ENCODE peak calls at places on chromosomes 2 and 18, in six cellular contexts. U is tibial nerve, W is WTC11, D is cardiac fibroblast, O is tibial artery, Y is AG04449. B is an unnamed sample.

GRCh38 chr2:230660294-230661060 is 52.2 kb upstream of the CAB39 start:
- DNase-seq in D (no peak), Y (no peak), U (peak), O (peak), W (no peak), B (no peak)

GRCh38 chr2:118169359-118170005 is 81.2 kb downstream of the INSIG2 start:
- DNase-seq in Y (no peak), W (no peak), D (no peak), U (no peak), O (no peak), B (no peak)

GRCh38 chr2:140639628-140640027 is 1491.2 kb downstream of the LRP1B start:
- DNase-seq in D (no peak), O (no peak), U (no peak), W (no peak), Y (no peak), B (no peak)

GRCh38 chr18:72672364-72673151 is 128.4 kb upstream of the CBLN2 start:
- DNase-seq in W (no peak), U (no peak), Y (no peak), D (peak), O (no peak), B (no peak)

GRCh38 chr2:8840475-8841091 is 3.2 kb upstream of the KIDINS220 start:
- DNase-seq in U (no peak), O (no peak), W (no peak), Y (no peak), D (no peak), B (no peak)

GRCh38 chr2:99404039-99404799 is 67.0 kb downstream of the EIF5B start:
- DNase-seq in O (no peak), W (peak), Y (no peak), D (no peak), U (no peak), B (no peak)

GRCh38 chr18:57772387-57772799 is 30.7 kb downstream of the ATP8B1 start:
- DNase-seq in U (no peak), Y (no peak), O (no peak), D (no peak), W (no peak), B (no peak)

GRCh38 chr2:202671317-202672035 is 36.7 kb downstream of the FAM117B start:
- DNase-seq in D (no peak), U (no peak), O (no peak), W (no peak), Y (no peak), B (no peak)

GRCh38 chr2:160657206-160657605 is 163.6 kb upstream of the RBMS1 start:
- DNase-seq in U (no peak), D (peak), O (no peak), W (no peak), Y (no peak), B (no peak)

GRCh38 chr2:200305797-200306718 is at the start of gene SPATS2L:
- DNase-seq in W (peak), Y (no peak), D (peak), O (peak), U (peak), B (peak)
- TF ChIP-seq CTCF in W (no peak), Y (no peak), D (no peak), O (peak), U (no peak), B (no peak)

DNA sequence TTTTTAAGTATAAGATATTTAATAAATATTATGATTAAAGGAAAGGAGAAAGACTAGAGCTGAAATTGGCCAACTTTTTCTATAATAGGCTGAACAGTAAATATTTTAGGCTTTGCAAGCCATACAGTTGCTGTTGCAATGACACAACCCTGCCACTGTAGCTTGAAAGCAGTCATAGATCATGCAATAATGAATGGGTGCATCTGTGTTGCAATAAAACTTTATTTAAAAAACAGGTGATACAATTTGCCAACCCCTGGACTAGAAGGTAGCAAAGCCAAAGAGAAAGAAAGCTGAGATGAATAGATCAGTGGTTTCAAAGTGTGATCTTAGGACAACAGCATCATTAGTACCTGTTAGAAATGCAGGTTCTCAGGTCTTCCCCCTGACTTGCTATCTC is 219.1 kb downstream of the SETBP1 start:
- DNase-seq in O (no peak), D (no peak), U (no peak), Y (no peak), W (no peak), B (no peak)
- TF ChIP-seq CTCF in O (no peak), D (peak), U (no peak), Y (no peak), W (no peak), B (no peak)

GRCh38 chr2:72713857-72714256 is 112.0 kb downstream of the EXOC6B start:
- DNase-seq in D (no peak), O (no peak), U (no peak), W (no peak), Y (no peak), B (no peak)
- TF ChIP-seq CTCF in D (no peak), O (no peak), U (no peak), W (no peak), Y (no peak), B (no peak)

GRCh38 chr2:173829727-173830126 is 135.4 kb downstream of the SP3 start:
- DNase-seq in O (no peak), W (no peak), Y (no peak), D (no peak), U (no peak), B (no peak)

GRCh38 chr2:173828189-173829157 is 136.7 kb downstream of the SP3 start:
- DNase-seq in O (no peak), U (no peak), W (no peak), Y (no peak), D (peak), B (no peak)

GRCh38 chr2:173830169-173830568 is 135.0 kb downstream of the SP3 start:
- DNase-seq in U (peak), Y (no peak), W (no peak), D (peak), O (no peak), B (no peak)

GRCh38 chr2:173834124-173834523 is 131.0 kb downstream of the SP3 start:
- DNase-seq in W (no peak), O (no peak), D (no peak), Y (no peak), U (no peak), B (no peak)

DNA sequence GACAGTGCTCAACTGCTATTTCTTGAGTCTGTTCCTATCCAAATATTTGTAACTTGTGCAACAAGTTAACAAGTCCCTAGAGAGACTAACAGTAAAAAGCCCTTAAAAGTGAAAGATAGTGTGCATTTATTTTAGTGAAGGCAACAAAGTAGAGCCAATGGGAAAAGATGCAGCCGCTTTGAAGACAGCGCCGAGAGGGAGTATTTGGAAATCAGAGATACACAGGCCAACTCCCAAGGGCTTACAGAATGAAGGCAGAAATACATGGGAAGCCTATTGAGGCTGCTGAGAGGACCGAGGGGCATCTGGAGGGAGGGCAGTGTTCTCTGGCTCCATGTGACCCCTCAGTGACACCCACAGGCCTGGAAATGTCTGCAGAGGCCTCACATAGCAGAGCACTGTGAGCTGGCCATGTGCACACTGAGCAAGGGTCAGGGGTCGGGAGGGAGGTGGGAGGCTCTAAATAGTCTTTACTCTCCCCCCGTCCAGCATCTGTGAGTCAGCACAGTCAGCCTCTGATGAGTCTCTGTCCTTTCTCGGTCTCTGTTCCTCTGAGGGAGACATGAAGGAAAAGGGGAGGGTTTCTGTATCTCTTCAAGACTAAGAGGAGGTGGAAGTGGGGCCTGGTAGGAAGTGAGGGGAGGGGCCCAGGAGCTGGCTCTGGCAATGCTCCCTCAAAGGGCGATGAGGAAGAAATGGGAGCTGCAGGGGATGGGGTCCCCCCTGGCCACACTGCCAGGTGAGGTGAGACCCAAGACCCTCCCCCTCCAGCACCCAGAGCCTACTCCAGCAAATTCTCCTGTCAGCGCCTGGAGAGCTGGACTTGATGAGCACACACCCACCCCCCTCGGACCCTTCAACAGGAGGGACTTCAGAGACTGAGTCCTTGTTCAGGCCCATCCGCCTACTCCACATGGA is 133.6 kb downstream of the SP3 start:
- DNase-seq in O (peak), D (peak), W (no peak), U (peak), Y (peak), B (peak)
- TF ChIP-seq CTCF in O (no peak), D (no peak), W (no peak), U (no peak), Y (no peak), B (no peak)

GRCh38 chr18:77079088-77079487 is 53.5 kb downstream of the MBP start:
- DNase-seq in W (no peak), O (no peak), U (no peak), D (no peak), Y (no peak), B (no peak)
- TF ChIP-seq CTCF in W (no peak), O (no peak), U (no peak), D (no peak), Y (no peak), B (no peak)

DNA sequence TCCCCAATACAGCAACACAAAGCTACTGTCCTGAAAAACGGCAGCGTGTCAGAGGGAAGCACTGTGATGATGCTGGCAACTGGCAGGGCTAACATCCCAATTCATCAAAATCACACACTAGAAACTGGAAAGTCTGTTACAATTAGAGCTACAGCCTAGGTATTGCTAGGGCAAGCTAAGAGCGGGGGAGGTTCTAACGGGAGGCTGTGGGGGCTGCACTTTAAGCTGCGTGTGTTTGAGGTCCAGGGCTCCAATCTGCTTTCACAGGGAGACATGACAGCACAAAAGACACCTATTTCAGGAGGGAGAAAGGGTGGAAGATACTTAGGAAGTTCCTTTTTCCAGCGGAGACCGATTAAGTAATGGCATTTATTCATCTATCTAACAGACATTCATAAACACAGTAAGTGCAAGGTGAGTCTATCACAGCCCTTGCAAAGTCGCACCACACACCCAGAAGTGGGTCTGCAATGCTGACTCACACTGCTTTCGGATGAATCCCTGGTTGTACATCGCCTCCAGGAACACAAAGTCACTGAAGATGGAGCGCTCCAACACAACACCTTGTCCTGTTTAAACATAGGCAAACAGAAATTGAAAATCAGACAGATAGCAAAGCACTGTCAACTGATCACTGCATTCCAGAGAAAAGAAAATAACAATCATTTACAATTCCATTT is 6.9 kb downstream of the NDUFA10 start:
- DNase-seq in O (no peak), Y (no peak), W (no peak), D (no peak), U (no peak), B (no peak)
- TF ChIP-seq CTCF in O (no peak), Y (no peak), W (no peak), D (no peak), U (no peak), B (no peak)

B was measured in omental fat pad.